ENCODE peak calls at places on chromosomes 1 and 21, in five cellular contexts. U, G, C, N and F are unnamed samples.

GRCh38 chr1:161946071-161946987 is 77.3 kb downstream of the OLFML2B start:
- DNase-seq in U (no peak), G (no peak), C (no peak), N (no peak), F (no peak)

GRCh38 chr1:96291468-96291867 is 430.1 kb upstream of the PTBP2 start:
- DNase-seq in U (no peak), G (no peak), C (no peak), N (no peak), F (no peak)

GRCh38 chr1:64041366-64042131 is 161.9 kb upstream of the UBE2U start:
- DNase-seq in U (no peak), G (no peak), C (no peak), N (no peak), F (no peak)

GRCh38 chr1:87766737-87767136 is 438.1 kb downstream of the LMO4 start:
- DNase-seq in U (no peak), G (no peak), C (no peak), N (no peak), F (no peak)

GRCh38 chr1:47901001-47901575 is 96.1 kb downstream of the TRABD2B start:
- DNase-seq in U (no peak), G (no peak), C (no peak), N (no peak), F (no peak)

GRCh38 chr1:45522324-45523104 is 830 bp upstream of the PRDX1 start:
- DNase-seq in U (no peak), G (no peak), C (no peak), N (peak; percentile 36), F (no peak)

GRCh38 chr1:233479026-233479890 is 134.6 kb upstream of the KCNK1 start:
- DNase-seq in U (no peak), G (no peak), C (no peak), N (no peak), F (peak; percentile 17)

GRCh38 chr1:44294588-44295007 is 60.5 kb downstream of the ERI3 start:
- DNase-seq in U (no peak), G (no peak), C (no peak), N (peak; percentile 73), F (peak; percentile 36)

GRCh38 chr1:44568128-44568900 is 106.0 kb downstream of the TMEM53 start:
- DNase-seq in U (no peak), G (no peak), C (no peak), N (no peak), F (no peak)

GRCh38 chr1:167881069-167881468 is 32.9 kb downstream of the ADCY10 start:
- DNase-seq in U (no peak), G (no peak), C (no peak), N (no peak), F (no peak)

GRCh38 chr1:52346653-52347052 is 19.4 kb downstream of the CC2D1B start:
- DNase-seq in U (no peak), G (no peak), C (no peak), N (no peak), F (no peak)

GRCh38 chr1:235882816-235883215 is 16.1 kb upstream of the LYST start:
- DNase-seq in U (no peak), G (no peak), C (no peak), N (no peak), F (no peak)

GRCh38 chr1:69911301-69911801 is 294.0 kb downstream of the LRRC40 start:
- DNase-seq in U (no peak), G (no peak), C (no peak), N (no peak), F (no peak)

GRCh38 chr1:204556458-204557052 is 40.3 kb downstream of the MDM4 start:
- DNase-seq in U (no peak), G (no peak), C (no peak), N (no peak), F (no peak)

GRCh38 chr1:212401838-212402582 is 12.7 kb downstream of the PACC1 start:
- DNase-seq in U (no peak), G (no peak), C (no peak), N (no peak), F (no peak)

DNA sequence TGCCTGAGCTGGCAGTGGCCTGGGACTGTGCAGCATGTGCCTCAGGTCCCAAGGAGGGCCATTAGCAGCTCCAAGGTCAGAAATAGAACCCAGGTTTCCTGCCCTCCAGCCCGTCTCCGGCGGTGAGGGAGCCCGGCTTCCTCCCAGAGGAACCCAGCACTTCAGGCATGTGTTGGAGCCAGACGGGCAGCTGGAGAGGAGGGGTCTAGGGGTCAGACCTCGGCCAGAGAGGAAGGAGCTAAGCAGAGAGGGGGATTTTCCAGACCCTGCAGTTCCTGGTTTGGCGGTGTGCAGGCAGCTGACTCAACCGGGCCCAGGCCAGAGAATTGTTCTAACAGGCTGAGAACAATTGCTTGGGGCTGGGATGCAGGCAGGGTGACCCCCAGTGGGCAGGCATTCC is 37.1 kb downstream of the HSPG2 start:
- DNase-seq in U (peak; percentile 24), G (no peak), C (no peak), N (no peak), F (no peak)
- H3K27ac ChIP-seq in U (no peak overlapping the region), G (no peak overlapping the region), C (no peak overlapping the region), N (no peak overlapping the region), F (no peak overlapping the region)

DNA sequence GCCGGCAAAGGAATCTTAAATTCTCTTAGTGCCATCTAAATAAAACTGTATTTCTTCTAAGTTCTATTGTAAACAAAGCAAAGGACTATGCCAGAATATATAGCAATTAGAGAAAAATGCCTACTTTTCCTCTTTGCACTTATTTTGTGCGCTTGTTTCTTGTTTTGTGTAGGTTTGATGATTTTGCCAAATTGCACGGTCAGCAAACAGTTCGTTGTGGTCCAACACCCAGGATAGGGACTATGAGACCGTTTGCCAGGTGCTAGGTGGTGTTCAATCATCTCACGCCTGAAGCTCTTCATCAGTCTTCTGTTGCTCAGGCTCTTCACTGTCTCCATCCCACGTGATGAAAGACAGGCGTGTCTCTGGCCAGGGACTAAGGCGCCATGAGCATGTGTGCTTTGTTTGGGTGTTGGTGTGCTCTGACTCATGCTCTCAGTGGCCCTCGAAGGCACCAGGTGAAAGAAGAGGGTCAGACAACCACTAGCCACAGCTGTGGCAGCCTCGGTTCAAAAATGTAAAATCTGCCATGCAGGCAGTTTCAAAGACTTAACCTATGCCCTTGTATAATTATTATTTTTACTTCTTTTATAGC is 36.9 kb upstream of the KCNE1 start:
- DNase-seq in U (no peak), G (no peak), C (peak; percentile 61), N (no peak), F (no peak)
- H2AFZ ChIP-seq in U (no peak overlapping the region), G (no peak overlapping the region), C (no peak overlapping the region), N (no peak overlapping the region), F (no peak overlapping the region)

DNA sequence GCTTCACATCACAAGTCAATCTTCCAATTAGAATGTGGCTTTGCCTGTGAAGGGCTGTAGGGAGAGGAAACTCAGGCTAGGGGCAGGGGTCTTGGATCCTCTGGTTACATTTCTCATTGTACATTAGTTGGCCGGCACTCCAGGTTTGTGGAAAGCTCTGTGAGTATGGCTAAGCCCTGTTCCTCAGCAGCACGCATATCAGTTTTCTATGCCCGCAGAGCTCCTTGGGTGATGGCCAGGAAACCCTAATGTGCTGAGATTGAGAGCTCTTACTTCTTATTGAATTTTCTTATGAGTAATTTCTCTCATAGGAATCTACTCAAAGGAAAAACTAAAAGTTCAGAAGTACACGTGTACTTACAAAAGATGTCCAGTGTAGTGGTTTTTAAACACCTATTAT is 30.7 kb upstream of the STMN1 start:
- DNase-seq in U (no peak), G (no peak), C (no peak), N (no peak), F (no peak)
- H3K27ac ChIP-seq in U (no peak overlapping the region), G (no peak overlapping the region), C (no peak overlapping the region), N (no peak overlapping the region), F (no peak overlapping the region)

DNA sequence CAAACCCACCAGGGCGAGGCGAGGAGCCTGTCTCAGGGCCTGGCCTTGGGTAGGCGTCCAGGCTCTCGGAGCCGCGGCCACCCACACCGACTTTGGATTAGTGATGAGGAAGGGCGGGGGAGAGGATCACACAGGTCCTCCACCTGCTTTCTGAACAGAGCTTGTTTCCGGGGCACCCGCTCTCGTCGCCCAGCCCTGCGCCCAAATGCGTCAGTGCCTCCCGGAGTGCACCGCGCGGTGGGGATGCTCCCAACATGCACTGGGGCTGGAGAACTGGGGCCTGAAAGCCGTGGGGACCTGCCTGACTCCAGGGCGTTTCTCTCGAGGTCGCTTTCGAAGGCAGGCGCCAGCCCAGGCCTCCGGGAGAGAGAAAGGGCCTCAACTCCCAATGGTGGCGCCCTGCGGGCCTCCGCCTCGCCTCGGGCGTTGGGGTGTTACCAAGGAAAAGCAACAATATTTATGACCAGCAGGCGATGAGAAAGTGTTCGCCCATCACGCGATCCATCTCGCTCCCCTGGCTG is 9.0 kb upstream of the LHX8 start:
- DNase-seq in U (no peak), G (no peak), C (no peak), N (no peak), F (no peak)
- H2AFZ ChIP-seq in U (no peak overlapping the region), G (no peak overlapping the region), C (no peak overlapping the region), N (no peak overlapping the region), F (no peak overlapping the region)

GRCh38 chr1:10057305-10057704 is 24.5 kb downstream of the UBE4B start:
- DNase-seq in U (no peak), G (no peak), C (no peak), N (no peak), F (no peak)
- H3K27ac ChIP-seq in U (no peak overlapping the region), G (no peak overlapping the region), C (no peak overlapping the region), N (no peak overlapping the region), F (no peak overlapping the region)

DNA sequence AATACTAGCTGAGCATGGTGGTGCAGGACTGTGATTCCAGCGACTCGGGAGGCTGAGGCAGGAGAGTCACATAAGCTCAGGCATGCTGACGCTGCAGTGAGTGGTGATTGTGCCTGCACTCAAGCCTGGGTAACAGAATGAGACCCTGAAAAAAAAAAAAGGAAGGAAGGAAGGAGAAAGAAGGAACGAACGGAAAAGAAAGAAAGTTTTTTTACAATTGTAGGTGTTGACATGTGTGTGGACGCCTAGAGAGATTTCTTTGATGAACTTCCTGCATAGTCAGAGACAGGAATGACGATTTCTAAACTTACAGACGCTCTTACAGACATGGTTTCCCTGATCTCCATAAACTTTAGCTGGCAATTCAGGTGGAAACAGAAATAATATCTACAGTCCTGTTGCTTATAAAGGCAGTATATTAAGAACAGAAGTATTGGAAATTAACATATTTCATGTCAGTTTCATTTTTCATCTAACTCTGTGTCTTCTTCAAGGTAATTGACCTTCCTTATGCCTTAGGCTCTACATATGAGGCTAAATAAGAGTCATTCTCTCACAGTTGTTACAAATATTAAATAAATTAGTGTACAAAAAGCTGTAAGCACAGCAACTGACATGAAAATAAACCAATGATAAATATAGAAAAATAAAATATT is 4.1 kb downstream of the SAMSN1 start:
- DNase-seq in U (no peak), G (no peak), C (no peak), N (no peak), F (no peak)
- H2AFZ ChIP-seq in U (no peak overlapping the region), G (peak overlapping the region; percentile 20), C (no peak overlapping the region), N (no peak overlapping the region), F (no peak overlapping the region)

GRCh38 chr1:89635825-89636815 is 3.2 kb downstream of the LRRC8C start:
- DNase-seq in U (no peak), G (no peak), C (no peak), N (no peak), F (no peak)
- H3K27ac ChIP-seq in U (no peak overlapping the region), G (no peak overlapping the region), C (no peak overlapping the region), N (no peak overlapping the region), F (no peak overlapping the region)